ENCODE peak calls at places on chromosome 19, in eight cellular contexts. W is cardiac muscle cell; K is CD8-positive, alpha-beta T cell; O is stomach; B is body of pancreas; Q is suprapubic skin; D is effector memory CD4-positive, alpha-beta T cell; I is NT2/D1. X is an unnamed sample.

GRCh38 chr19:44905437-44906160 is at the start of gene APOE:
- DNase-seq in W (peak; percentile 91), K (no peak), O (no peak), B (no peak), Q (no peak), D (no peak), I (no peak), X (peak; percentile 33)

GRCh38 chr19:42270346-42271044 is 1.4 kb downstream of the CIC start:
- DNase-seq in W (peak; percentile 55), K (peak; percentile 63), O (peak; percentile 63), B (peak; percentile 77), Q (peak; percentile 82), D (peak; percentile 74), I (no peak), X (peak; percentile 63)

GRCh38 chr19:23554548-23554947 is 132.5 kb downstream of the ZNF675 start:
- DNase-seq in W (no peak), K (no peak), O (no peak), B (no peak), Q (no peak), D (no peak), I (no peak), X (no peak)

GRCh38 chr19:18629166-18630088 is 7.4 kb upstream of the KLHL26 start:
- DNase-seq in W (peak; percentile 68), K (no peak), O (no peak), B (peak; percentile 39), Q (no peak), D (no peak), I (no peak), X (no peak)

GRCh38 chr19:29376855-29377354 is 148.9 kb upstream of the VSTM2B start:
- DNase-seq in W (no peak), K (peak; percentile 2), O (peak; percentile 21), B (no peak), Q (no peak), D (no peak), I (no peak), X (no peak)

GRCh38 chr19:11451942-11452813 is 16.7 kb downstream of the PRKCSH start:
- DNase-seq in W (peak; percentile 23), K (no peak), O (no peak), B (no peak), Q (no peak), D (no peak), I (no peak), X (no peak)

GRCh38 chr19:18185538-18185937 is 7.5 kb upstream of the MPV17L2 start:
- DNase-seq in W (no peak), K (no peak), O (no peak), B (no peak), Q (no peak), D (no peak), I (peak; percentile 75), X (no peak)

GRCh38 chr19:12952488-12953455 is 4.3 kb downstream of the GADD45GIP1 start:
- DNase-seq in W (peak; percentile 77), K (no peak), O (no peak), B (no peak), Q (no peak), D (no peak), I (no peak), X (no peak)

GRCh38 chr19:55165952-55166529 is 372 bp downstream of the DNAAF3 start:
- DNase-seq in W (peak; percentile 83), K (peak; percentile 39), O (peak; percentile 72), B (peak; percentile 73), Q (no peak), D (no peak), I (peak; percentile 85), X (peak; percentile 68)

DNA sequence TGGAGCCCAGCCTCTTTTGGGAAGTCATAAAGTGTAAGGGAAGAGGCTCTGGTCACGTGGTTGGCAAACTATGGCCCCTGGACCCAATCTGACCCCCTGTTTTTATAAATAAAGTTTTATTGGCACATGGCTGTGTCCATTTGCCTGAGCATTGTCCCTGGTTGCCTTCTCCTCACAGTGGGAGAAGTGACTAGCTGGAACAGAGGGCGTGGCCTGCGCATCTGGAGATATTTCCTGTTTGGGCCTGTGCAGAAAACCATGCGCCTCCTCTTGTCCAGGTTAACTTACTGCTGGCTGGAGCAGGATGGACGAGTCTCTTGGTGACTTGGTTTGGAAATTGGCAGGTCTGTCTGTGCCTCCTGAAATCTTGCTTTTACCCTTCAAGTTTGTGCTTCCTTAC is 48.3 kb downstream of the KDM4B start:
- DNase-seq in W (no peak), K (no peak), O (no peak), B (no peak), Q (no peak), D (no peak), I (no peak), X (no peak)
- H3K36me3 ChIP-seq in W (peaks cover 10% of the 10 kb centered on the region), K (peaks cover 5% of the 10 kb centered on the region), O (peaks cover 39% of the 10 kb centered on the region), B (no peaks in the 10 kb centered on the region), Q (peaks cover 16% of the 10 kb centered on the region), D (peaks cover 19% of the 10 kb centered on the region), I (peaks cover 57% of the 10 kb centered on the region), X (no peaks in the 10 kb centered on the region)

GRCh38 chr19:16327911-16328823 is 3.5 kb downstream of the KLF2 start:
- DNase-seq in W (peak; percentile 97), K (peak; percentile 60), O (peak; percentile 73), B (peak; percentile 48), Q (peak; percentile 93), D (peak; percentile 57), I (no peak), X (peak; percentile 75)
- H3K4me3 ChIP-seq in W (no peak overlapping the region), K (peak overlapping the region; percentile 87), O (peak overlapping the region; percentile 80), B (no peak overlapping the region), Q (peak overlapping the region; percentile 74), D (peak overlapping the region; percentile 98), I (no peak overlapping the region), X (peak overlapping the region; percentile 53)

DNA sequence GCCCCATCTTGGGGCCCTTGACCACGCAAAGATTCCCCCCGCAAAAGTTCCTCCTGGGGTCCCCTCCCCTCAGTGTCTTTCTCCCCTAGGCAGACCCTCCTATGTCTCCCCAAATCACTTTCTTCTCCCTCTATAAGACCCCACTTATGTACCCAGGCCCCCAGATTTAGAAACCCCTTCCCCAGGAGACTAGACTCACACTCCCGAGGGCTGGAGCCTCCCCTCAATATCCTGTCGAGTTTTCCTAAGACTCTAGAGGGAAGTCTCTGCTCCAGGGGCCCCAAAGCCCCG is 1.4 kb downstream of the SLC1A5 start:
- DNase-seq in W (no peak), K (no peak), O (no peak), B (no peak), Q (no peak), D (no peak), I (no peak), X (no peak)
- H3K36me3 ChIP-seq in W (peaks cover 2% of the 10 kb centered on the region), K (no peaks in the 10 kb centered on the region), O (peaks cover 21% of the 10 kb centered on the region), B (no peaks in the 10 kb centered on the region), Q (peaks cover 15% of the 10 kb centered on the region), D (peaks cover 9% of the 10 kb centered on the region), I (peaks cover 38% of the 10 kb centered on the region), X (no peaks in the 10 kb centered on the region)

DNA sequence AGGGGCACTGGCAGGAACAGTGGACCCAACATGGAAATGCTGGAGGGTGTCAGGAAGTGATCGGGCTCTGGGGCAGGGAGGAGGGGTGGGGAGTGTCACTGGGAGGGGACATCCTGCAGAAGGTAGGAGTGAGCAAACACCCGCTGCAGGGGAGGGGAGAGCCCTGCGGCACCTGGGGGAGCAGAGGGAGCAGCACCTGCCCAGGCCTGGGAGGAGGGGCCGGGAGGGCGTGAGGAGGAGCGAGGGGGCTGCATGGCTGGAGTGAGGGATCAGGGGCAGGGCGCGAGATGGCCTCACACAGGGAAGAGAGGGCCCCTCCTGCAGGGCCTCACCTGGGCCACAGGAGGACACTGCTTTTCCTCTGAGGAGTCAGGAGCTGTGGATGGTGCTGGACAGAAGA is 4.1 kb downstream of the KLK2 start:
- DNase-seq in W (no peak), K (no peak), O (no peak), B (no peak), Q (no peak), D (no peak), I (no peak), X (peak; percentile 39)
- H3K4me3 ChIP-seq in W (no peak overlapping the region), K (no peak overlapping the region), O (no peak overlapping the region), B (no peak overlapping the region), Q (no peak overlapping the region), D (no peak overlapping the region), I (no peak overlapping the region), X (no peak overlapping the region)

GRCh38 chr19:538641-539428 is 5.0 kb upstream of the GZMM start:
- DNase-seq in W (no peak), K (no peak), O (no peak), B (no peak), Q (no peak), D (no peak), I (no peak), X (no peak)

GRCh38 chr19:542173-542866 is 1.5 kb upstream of the GZMM start:
- DNase-seq in W (no peak), K (no peak), O (no peak), B (no peak), Q (no peak), D (no peak), I (no peak), X (peak; percentile 6)

GRCh38 chr19:541699-542098 is 2.2 kb upstream of the GZMM start:
- DNase-seq in W (no peak), K (no peak), O (no peak), B (no peak), Q (no peak), D (no peak), I (no peak), X (no peak)

GRCh38 chr19:539429-540030 is 4.3 kb upstream of the GZMM start:
- DNase-seq in W (no peak), K (no peak), O (no peak), B (no peak), Q (no peak), D (no peak), I (no peak), X (no peak)

DNA sequence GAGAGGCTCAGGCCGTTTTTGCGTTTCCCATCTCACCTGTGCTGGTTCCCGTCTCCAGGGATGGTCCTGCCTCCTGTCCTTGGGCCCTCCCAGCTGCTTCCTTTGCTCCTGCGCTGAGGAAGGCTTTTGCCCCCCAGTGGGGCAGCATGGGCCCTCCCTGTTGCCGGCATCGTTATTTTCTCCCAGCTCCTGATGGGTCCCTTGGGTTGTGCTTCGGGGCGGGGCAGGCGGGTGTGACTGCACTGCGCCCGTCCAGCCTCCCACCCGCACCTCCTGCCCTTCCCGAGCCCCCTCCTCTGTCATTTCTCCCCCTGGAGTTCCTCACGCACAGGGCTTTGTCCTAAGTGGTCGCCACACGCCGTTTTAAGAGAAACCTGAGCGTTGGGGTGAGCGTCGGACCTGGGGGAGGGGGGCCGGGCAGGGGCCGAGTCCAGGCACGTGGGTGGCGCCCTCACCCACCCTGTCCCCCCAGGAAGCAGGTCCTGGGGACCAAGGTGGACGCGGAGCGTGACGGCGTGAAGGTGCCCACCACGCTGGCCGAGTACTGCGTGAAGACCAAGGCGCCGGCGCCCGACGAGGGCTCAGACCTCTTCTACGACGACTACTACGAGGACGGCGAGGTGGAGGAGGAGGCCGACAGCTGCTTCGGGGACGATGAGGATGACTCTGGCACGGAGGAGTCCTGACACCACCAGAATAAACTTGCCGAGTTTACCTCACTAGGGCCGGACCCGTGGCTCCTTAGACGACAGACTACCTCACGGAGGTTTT is 2.8 kb upstream of the GZMM start:
- DNase-seq in W (no peak), K (no peak), O (no peak), B (no peak), Q (no peak), D (no peak), I (no peak), X (no peak)
- H3K36me3 ChIP-seq in W (peaks cover 27% of the 10 kb centered on the region), K (peaks cover 4% of the 10 kb centered on the region), O (peaks cover 60% of the 10 kb centered on the region), B (peaks cover 24% of the 10 kb centered on the region), Q (peaks cover 51% of the 10 kb centered on the region), D (peaks cover 38% of the 10 kb centered on the region), I (peaks cover 59% of the 10 kb centered on the region), X (peaks cover 6% of the 10 kb centered on the region)